ENCODE peak calls at places on chromosomes 1 and 21, in ten cellular contexts. D is NCI-H1105, O is GM23338, S is heart right ventricle, M is NCI-H1417, Y is left ventricle myocardium inferior, T is H7, R is GF-D8, U is HEK293T, W is left lung. Q is an unnamed sample.

GRCh38 chr1:227947678-227948492 is at the start of gene WNT9A:
- DNase-seq in D (peak), O (peak), S (no peak), M (peak), Y (peak), T (peak), R (no peak), U (peak), W (peak), Q (peak)

GRCh38 chr1:65065535-65066378 is 82.2 kb upstream of the AK4 start:
- DNase-seq in D (no peak), O (peak), S (peak), M (peak), Y (peak), T (peak), R (no peak), U (peak), W (peak), Q (no peak)

GRCh38 chr1:10210841-10211804 is 753 bp downstream of the KIF1B start:
- DNase-seq in D (peak), O (peak), S (peak), M (peak), Y (peak), T (peak), R (no peak), U (peak), W (peak), Q (peak)

GRCh38 chr1:67559222-67559700 is 125.7 kb upstream of the GADD45A start:
- DNase-seq in D (no peak), O (peak), S (peak), M (no peak), Y (peak), T (peak), R (no peak), U (peak), W (peak), Q (no peak)

GRCh38 chr1:113531321-113531720 is 141.0 kb downstream of the MAGI3 start:
- DNase-seq in D (no peak), O (no peak), S (no peak), M (no peak), Y (no peak), T (no peak), R (no peak), U (no peak), W (no peak), Q (no peak)

GRCh38 chr1:202571719-202572339 is 138.4 kb downstream of the SYT2 start:
- DNase-seq in D (no peak), O (peak), S (no peak), M (no peak), Y (no peak), T (no peak), R (no peak), U (peak), W (no peak), Q (no peak)

GRCh38 chr1:55044617-55045397 is 5.5 kb downstream of the PCSK9 start:
- DNase-seq in D (no peak), O (no peak), S (no peak), M (no peak), Y (no peak), T (no peak), R (no peak), U (no peak), W (no peak), Q (no peak)

GRCh38 chr1:153261793-153262371 is 2.4 kb downstream of the LORICRIN start:
- DNase-seq in D (no peak), O (peak), S (no peak), M (peak), Y (no peak), T (no peak), R (no peak), U (no peak), W (no peak), Q (no peak)

GRCh38 chr1:201639826-201640225 is 100.9 kb downstream of the NAV1 start:
- DNase-seq in D (no peak), O (no peak), S (no peak), M (no peak), Y (no peak), T (no peak), R (no peak), U (no peak), W (no peak), Q (no peak)

GRCh38 chr1:199084293-199084692 is 445.5 kb downstream of the PTPRC start:
- DNase-seq in D (no peak), O (peak), S (no peak), M (no peak), Y (no peak), T (no peak), R (peak), U (no peak), W (no peak), Q (no peak)

GRCh38 chr1:170273556-170274501 is 128.1 kb downstream of the NTMT2 start:
- DNase-seq in D (no peak), O (no peak), S (peak), M (no peak), Y (peak), T (no peak), R (no peak), U (no peak), W (no peak), Q (no peak)

GRCh38 chr1:53362851-53363642 is 35.2 kb upstream of the LRP8 start:
- DNase-seq in D (no peak), O (peak), S (no peak), M (no peak), Y (no peak), T (peak), R (no peak), U (no peak), W (no peak), Q (no peak)

GRCh38 chr1:101203812-101204540 is 32.8 kb upstream of the S1PR1 start:
- DNase-seq in D (peak), O (no peak), S (peak), M (peak), Y (no peak), T (no peak), R (no peak), U (no peak), W (no peak), Q (no peak)

GRCh38 chr21:31873275-31873695 is 465 bp downstream of the HUNK start:
- DNase-seq in D (peak), O (peak), S (no peak), M (peak), Y (no peak), T (peak), R (no peak), U (peak), W (no peak), Q (no peak)

GRCh38 chr1:234154320-234155251 is 218.7 kb upstream of the COA6 start:
- DNase-seq in D (peak), O (peak), S (peak), M (peak), Y (no peak), T (peak), R (peak), U (peak), W (no peak), Q (no peak)

GRCh38 chr1:50681931-50682330 is 258.7 kb upstream of the DMRTA2 start:
- DNase-seq in D (no peak), O (no peak), S (no peak), M (no peak), Y (no peak), T (no peak), R (no peak), U (no peak), W (no peak), Q (no peak)

GRCh38 chr1:2085080-2085479 is 34.9 kb downstream of the PRKCZ start:
- DNase-seq in D (no peak), O (no peak), S (no peak), M (no peak), Y (no peak), T (no peak), R (no peak), U (no peak), W (peak), Q (no peak)

GRCh38 chr1:100894622-100895539 is at the start of gene EXTL2:
- DNase-seq in D (peak), O (peak), S (peak), M (peak), Y (peak), T (peak), R (peak), U (peak), W (peak), Q (peak)

GRCh38 chr1:56645663-56646330 is 683 bp downstream of the PRKAA2 start:
- DNase-seq in D (no peak), O (peak), S (no peak), M (peak), Y (no peak), T (peak), R (no peak), U (peak), W (no peak), Q (no peak)

GRCh38 chr1:44542415-44543063 is 131.7 kb downstream of the TMEM53 start:
- DNase-seq in D (no peak), O (no peak), S (no peak), M (no peak), Y (no peak), T (no peak), R (no peak), U (no peak), W (no peak), Q (no peak)

GRCh38 chr1:44423706-44424546 is 18.9 kb downstream of the RNF220 start:
- DNase-seq in D (no peak), O (peak), S (peak), M (no peak), Y (peak), T (no peak), R (peak), U (no peak), W (no peak), Q (peak)

GRCh38 chr1:117795792-117796191 is 133.6 kb downstream of the GDAP2 start:
- DNase-seq in D (no peak), O (no peak), S (no peak), M (no peak), Y (no peak), T (no peak), R (no peak), U (no peak), W (no peak), Q (no peak)

GRCh38 chr1:245345191-245345884 is 190.6 kb downstream of the KIF26B start:
- DNase-seq in D (no peak), O (peak), S (no peak), M (no peak), Y (no peak), T (peak), R (no peak), U (peak), W (no peak), Q (no peak)

GRCh38 chr1:114340906-114341698 is 169.9 kb downstream of the TRIM33 start:
- DNase-seq in D (no peak), O (no peak), S (no peak), M (no peak), Y (no peak), T (no peak), R (no peak), U (no peak), W (no peak), Q (no peak)

GRCh38 chr1:193937308-193937707 is 750.9 kb upstream of the B3GALT2 start:
- DNase-seq in D (no peak), O (peak), S (no peak), M (no peak), Y (no peak), T (no peak), R (no peak), U (no peak), W (no peak), Q (no peak)

GRCh38 chr21:44567481-44568171 is 5.9 kb upstream of the KRTAP10-4 start:
- DNase-seq in D (no peak), O (no peak), S (no peak), M (no peak), Y (no peak), T (peak), R (no peak), U (no peak), W (peak), Q (no peak)

GRCh38 chr21:35924714-35925301 is 135.5 kb downstream of the SETD4 start:
- DNase-seq in D (no peak), O (no peak), S (no peak), M (no peak), Y (no peak), T (no peak), R (no peak), U (no peak), W (no peak), Q (no peak)

GRCh38 chr1:244341455-244342450 is 110.0 kb downstream of the ADSS2 start:
- DNase-seq in D (peak), O (peak), S (no peak), M (peak), Y (no peak), T (peak), R (no peak), U (no peak), W (no peak), Q (no peak)

GRCh38 chr1:24540906-24541710 is 14.8 kb upstream of the NCMAP start:
- DNase-seq in D (no peak), O (no peak), S (no peak), M (no peak), Y (no peak), T (no peak), R (no peak), U (no peak), W (no peak), Q (no peak)

GRCh38 chr1:156104065-156104810 is 10.3 kb upstream of the LMNA start:
- DNase-seq in D (no peak), O (peak), S (peak), M (peak), Y (peak), T (peak), R (no peak), U (no peak), W (peak), Q (peak)

GRCh38 chr1:1601564-1602320 is 1.8 kb upstream of the FNDC10 start:
- DNase-seq in D (no peak), O (no peak), S (no peak), M (no peak), Y (no peak), T (no peak), R (no peak), U (no peak), W (peak), Q (no peak)

GRCh38 chr1:112429749-112430148 is 33.7 kb downstream of the CTTNBP2NL start:
- DNase-seq in D (no peak), O (no peak), S (no peak), M (no peak), Y (no peak), T (no peak), R (no peak), U (no peak), W (no peak), Q (no peak)

GRCh38 chr1:3531928-3532327 is 77.5 kb downstream of the ARHGEF16 start:
- DNase-seq in D (no peak), O (no peak), S (peak), M (no peak), Y (peak), T (peak), R (no peak), U (no peak), W (no peak), Q (no peak)

GRCh38 chr1:66439028-66439427 is 94.9 kb upstream of the SGIP1 start:
- DNase-seq in D (no peak), O (no peak), S (no peak), M (no peak), Y (no peak), T (no peak), R (peak), U (no peak), W (no peak), Q (no peak)

Q was measured in DMS79.